ENCODE peak calls at places on chromosomes 7 and 10, in six cellular contexts. D, A, X, V, W and O are unnamed samples.

GRCh38 chr10:90866050-90866598 is 5.7 kb upstream of the RPP30 start:
- DNase-seq in D (no peak), A (no peak), X (no peak), V (no peak), W (no peak), O (no peak)

GRCh38 chr10:125067764-125068163 is 92.6 kb downstream of the CTBP2 start:
- DNase-seq in D (no peak), A (no peak), X (no peak), V (no peak), W (no peak), O (no peak)

GRCh38 chr7:132457658-132458057 is 118.6 kb downstream of the PLXNA4 start:
- DNase-seq in D (no peak), A (no peak), X (no peak), V (no peak), W (no peak), O (no peak)

GRCh38 chr10:14459670-14460069 is 128.9 kb upstream of the FRMD4A start:
- DNase-seq in D (no peak), A (no peak), X (no peak), V (no peak), W (no peak), O (no peak)

GRCh38 chr7:112462236-112462635 is 12.0 kb downstream of the IFRD1 start:
- DNase-seq in D (peak), A (no peak), X (no peak), V (no peak), W (no peak), O (no peak)

GRCh38 chr7:30702200-30702599 is 19.9 kb upstream of the CRHR2 start:
- DNase-seq in D (no peak), A (no peak), X (no peak), V (no peak), W (no peak), O (no peak)

GRCh38 chr7:43135129-43135528 is 22.7 kb downstream of the HECW1 start:
- DNase-seq in D (no peak), A (no peak), X (no peak), V (no peak), W (no peak), O (no peak)

GRCh38 chr10:28089467-28089866 is 90.6 kb upstream of the ODAD2 start:
- DNase-seq in D (no peak), A (no peak), X (no peak), V (no peak), W (no peak), O (no peak)

GRCh38 chr7:112025556-112025955 is 180.6 kb downstream of the DOCK4 start:
- DNase-seq in D (no peak), A (no peak), X (no peak), V (no peak), W (no peak), O (no peak)

GRCh38 chr7:220151-220841 is 27.9 kb downstream of the FAM20C start:
- DNase-seq in D (no peak), A (peak), X (no peak), V (no peak), W (peak), O (no peak)

GRCh38 chr7:129609666-129610065 is 1.9 kb upstream of the NRF1 start:
- DNase-seq in D (no peak), A (no peak), X (no peak), V (no peak), W (no peak), O (no peak)

GRCh38 chr7:72445075-72445474 is 32.9 kb upstream of the CALN1 start:
- DNase-seq in D (no peak), A (no peak), X (no peak), V (no peak), W (no peak), O (no peak)

GRCh38 chr10:86668297-86669165 is at the start of gene LDB3:
- DNase-seq in D (no peak), A (peak), X (peak), V (peak), W (peak), O (no peak)

GRCh38 chr10:3756360-3756740 is 28.7 kb downstream of the KLF6 start:
- DNase-seq in D (no peak), A (no peak), X (no peak), V (peak), W (no peak), O (no peak)

GRCh38 chr7:144019457-144019856 is 19.3 kb downstream of the OR6B1 start:
- DNase-seq in D (no peak), A (no peak), X (no peak), V (no peak), W (no peak), O (no peak)

GRCh38 chr10:32055478-32056135 is 618 bp downstream of the KIF5B start:
- DNase-seq in D (peak), A (peak), X (no peak), V (peak), W (peak), O (peak)

GRCh38 chr10:3760083-3760482 is 24.9 kb downstream of the KLF6 start:
- DNase-seq in D (no peak), A (no peak), X (no peak), V (no peak), W (no peak), O (no peak)

GRCh38 chr7:158432369-158433270 is 155.0 kb downstream of the PTPRN2 start:
- DNase-seq in D (no peak), A (peak), X (no peak), V (no peak), W (no peak), O (peak)

GRCh38 chr10:102086196-102086595 is 21.0 kb downstream of the HPS6 start:
- DNase-seq in D (no peak), A (no peak), X (no peak), V (no peak), W (no peak), O (no peak)

GRCh38 chr10:4022473-4022872 is 237.5 kb upstream of the KLF6 start:
- DNase-seq in D (no peak), A (no peak), X (no peak), V (no peak), W (no peak), O (no peak)

GRCh38 chr7:499853-500485 is 19.7 kb downstream of the PDGFA start:
- DNase-seq in D (peak), A (no peak), X (no peak), V (no peak), W (no peak), O (peak)

DNA sequence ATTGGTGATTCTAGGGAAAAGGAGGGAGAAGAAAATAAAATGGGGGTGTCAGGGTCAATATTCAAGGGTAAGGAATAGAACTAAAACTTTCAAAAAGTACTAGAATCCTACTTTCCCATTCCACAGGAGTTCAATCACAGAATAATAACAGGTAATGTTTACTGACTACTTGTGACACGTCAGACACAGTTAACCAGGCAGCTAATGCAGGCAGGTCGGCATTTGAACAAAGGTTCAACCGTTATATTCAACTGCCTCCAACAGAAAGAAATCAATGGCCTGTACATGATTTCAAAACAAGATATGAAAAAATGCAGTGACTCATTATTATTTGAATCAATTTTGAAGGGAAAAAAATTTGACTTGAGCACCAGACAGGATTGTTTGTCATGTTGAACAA is 3.1 kb downstream of the ASB15 start:
- DNase-seq in D (no peak), A (no peak), X (no peak), V (no peak), W (no peak), O (no peak)
- H3K4me3 ChIP-seq in D (no peak), A (no peak), X (no peak), V (no peak), W (no peak), O (no peak)

GRCh38 chr7:100102950-100103840 is 1.8 kb downstream of the AP4M1 start:
- DNase-seq in D (no peak), A (no peak), X (no peak), V (no peak), W (no peak), O (no peak)
- H3K27ac ChIP-seq in D (no peak), A (peak), X (no peak), V (no peak), W (no peak), O (no peak)

GRCh38 chr10:26310361-26310760 is 93.8 kb downstream of the GAD2 start:
- DNase-seq in D (no peak), A (no peak), X (no peak), V (no peak), W (no peak), O (no peak)

DNA sequence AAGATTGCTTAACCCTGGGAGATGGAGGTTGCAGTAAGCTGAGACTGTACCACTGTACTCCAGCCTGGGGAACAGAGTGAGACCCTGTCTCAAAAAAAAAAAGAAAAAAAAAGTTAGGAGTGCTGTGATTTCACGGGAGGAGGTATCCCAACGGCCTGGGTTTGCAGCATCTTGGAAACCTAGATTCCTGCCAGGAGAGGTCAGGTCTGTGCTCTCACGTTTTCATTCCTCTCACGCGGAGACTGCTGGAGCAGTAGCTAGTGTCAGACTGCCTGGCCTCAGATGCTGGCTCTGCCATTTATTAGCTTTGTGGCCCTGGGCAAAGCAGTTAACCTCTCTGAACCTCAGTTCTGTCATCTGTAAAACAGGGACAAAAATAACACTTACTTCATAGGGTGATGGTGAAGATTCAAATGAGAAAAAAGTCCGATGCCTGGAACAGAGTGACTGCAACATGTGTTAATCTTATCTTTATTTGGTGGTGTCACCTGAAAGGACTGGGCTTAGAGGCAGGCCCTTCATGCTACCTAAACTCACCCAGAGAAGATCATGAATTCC is 94.9 kb downstream of the GAD2 start:
- DNase-seq in D (no peak), A (no peak), X (no peak), V (no peak), W (peak), O (no peak)
- TF ChIP-seq CTCF in D (no peak), A (no peak), X (no peak), V (no peak), W (peak), O (no peak)

GRCh38 chr10:123154943-123155505 is 822 bp downstream of the BUB3 start:
- DNase-seq in D (no peak), A (peak), X (no peak), V (peak), W (no peak), O (no peak)

GRCh38 chr10:123156091-123156490 is 1.9 kb downstream of the BUB3 start:
- DNase-seq in D (no peak), A (no peak), X (no peak), V (no peak), W (no peak), O (no peak)

GRCh38 chr10:123160311-123160980 is 6.2 kb downstream of the BUB3 start:
- DNase-seq in D (no peak), A (no peak), X (no peak), V (no peak), W (no peak), O (no peak)

GRCh38 chr10:123157210-123157609 is 3.0 kb downstream of the BUB3 start:
- DNase-seq in D (no peak), A (no peak), X (no peak), V (no peak), W (no peak), O (no peak)

DNA sequence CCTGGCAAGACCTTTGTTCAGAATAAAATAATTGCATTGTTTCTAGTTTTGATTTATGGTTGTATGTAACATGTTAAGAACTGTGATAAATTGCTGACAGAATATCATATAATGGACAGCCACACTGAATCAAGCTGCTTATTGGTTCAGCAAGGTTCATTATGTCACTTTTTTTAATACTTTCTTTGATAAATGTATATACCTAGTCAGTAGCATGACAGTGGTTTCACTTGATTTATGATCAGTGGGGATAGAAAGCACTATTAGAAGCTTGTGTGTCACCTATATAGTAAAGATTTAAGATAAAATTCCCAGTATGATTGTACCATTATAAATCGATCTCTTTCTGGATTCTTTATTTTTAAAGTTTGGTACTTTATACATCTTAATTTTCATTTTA is 4.5 kb downstream of the BUB3 start:
- DNase-seq in D (no peak), A (no peak), X (no peak), V (no peak), W (no peak), O (no peak)
- H3K4me3 ChIP-seq in D (no peak), A (no peak), X (no peak), V (no peak), W (no peak), O (no peak)